ENCODE peak calls at places on chromosome 19, in nine cellular contexts. One of them, this sample, is unnamed.
A peak's percentile ranks its signal among the peaks of the same experiment; 100 is the strongest.

GRCh38 chr19:39405930-39406655 is 554 bp upstream of the ZFP36 start:
- DNase-seq in adrenal gland: no peak
- DNase-seq in transverse colon: peak; percentile 89
- DNase-seq in gastrocnemius medialis: no peak
- DNase-seq in H1: no peak
- DNase-seq in testis: peak; percentile 83
- DNase-seq in spleen: peak; percentile 96
- DNase-seq in stomach: no peak
- DNase-seq in tibial nerve: no peak
- DNase-seq in this sample: peak; percentile 35

GRCh38 chr19:6217752-6218403 is 61.9 kb downstream of the MLLT1 start:
- DNase-seq in transverse colon: no peak
- DNase-seq in gastrocnemius medialis: no peak
- DNase-seq in tibial nerve: no peak
- DNase-seq in stomach: no peak
- DNase-seq in H1: no peak
- DNase-seq in testis: no peak
- DNase-seq in spleen: no peak
- DNase-seq in adrenal gland: no peak
- DNase-seq in this sample: no peak

GRCh38 chr19:18294467-18294864 is 13.0 kb upstream of the JUND start:
- DNase-seq in gastrocnemius medialis: no peak
- DNase-seq in H1: no peak
- DNase-seq in adrenal gland: peak; percentile 53
- DNase-seq in stomach: peak; percentile 66
- DNase-seq in transverse colon: peak; percentile 69
- DNase-seq in spleen: peak; percentile 94
- DNase-seq in testis: no peak
- DNase-seq in tibial nerve: no peak
- DNase-seq in this sample: no peak

GRCh38 chr19:3084943-3085342 is 9.2 kb upstream of the GNA11 start:
- DNase-seq in testis: no peak
- DNase-seq in stomach: peak; percentile 65
- DNase-seq in tibial nerve: no peak
- DNase-seq in gastrocnemius medialis: no peak
- DNase-seq in transverse colon: peak; percentile 92
- DNase-seq in spleen: no peak
- DNase-seq in H1: no peak
- DNase-seq in adrenal gland: no peak
- DNase-seq in this sample: no peak

GRCh38 chr19:3950871-3951861 is 18.3 kb downstream of the NMRK2 start:
- DNase-seq in gastrocnemius medialis: peak; percentile 97
- DNase-seq in testis: peak; percentile 54
- DNase-seq in adrenal gland: peak; percentile 48
- DNase-seq in spleen: peak; percentile 77
- DNase-seq in H1: no peak
- DNase-seq in transverse colon: no peak
- DNase-seq in tibial nerve: no peak
- DNase-seq in stomach: no peak
- DNase-seq in this sample: peak; percentile 78

GRCh38 chr19:9953802-9954542 is 17.7 kb upstream of the OLFM2 start:
- DNase-seq in stomach: no peak
- DNase-seq in tibial nerve: no peak
- DNase-seq in adrenal gland: no peak
- DNase-seq in transverse colon: no peak
- DNase-seq in testis: no peak
- DNase-seq in spleen: no peak
- DNase-seq in gastrocnemius medialis: no peak
- DNase-seq in H1: no peak
- DNase-seq in this sample: no peak

GRCh38 chr19:2554856-2555255 is 78.9 kb downstream of the GADD45B start:
- DNase-seq in H1: no peak
- DNase-seq in testis: no peak
- DNase-seq in stomach: no peak
- DNase-seq in transverse colon: no peak
- DNase-seq in tibial nerve: no peak
- DNase-seq in spleen: peak; percentile 39
- DNase-seq in adrenal gland: no peak
- DNase-seq in gastrocnemius medialis: no peak
- DNase-seq in this sample: no peak

GRCh38 chr19:5804516-5805464 is at the start of gene NRTN:
- DNase-seq in tibial nerve: no peak
- DNase-seq in stomach: peak; percentile 69
- DNase-seq in testis: no peak
- DNase-seq in H1: no peak
- DNase-seq in spleen: peak; percentile 82
- DNase-seq in transverse colon: peak; percentile 67
- DNase-seq in gastrocnemius medialis: no peak
- DNase-seq in adrenal gland: peak; percentile 55
- DNase-seq in this sample: no peak

GRCh38 chr19:31427857-31428256 is 78.6 kb upstream of the TSHZ3 start:
- DNase-seq in testis: no peak
- DNase-seq in spleen: no peak
- DNase-seq in transverse colon: no peak
- DNase-seq in H1: no peak
- DNase-seq in tibial nerve: no peak
- DNase-seq in stomach: no peak
- DNase-seq in gastrocnemius medialis: no peak
- DNase-seq in adrenal gland: no peak
- DNase-seq in this sample: no peak

GRCh38 chr19:397941-398706 is 10.8 kb downstream of the C2CD4C start:
- DNase-seq in transverse colon: no peak
- DNase-seq in tibial nerve: no peak
- DNase-seq in stomach: no peak
- DNase-seq in H1: no peak
- DNase-seq in testis: no peak
- DNase-seq in gastrocnemius medialis: no peak
- DNase-seq in spleen: no peak
- DNase-seq in adrenal gland: no peak
- DNase-seq in this sample: no peak

GRCh38 chr19:3494051-3494450 is 6.4 kb downstream of the DOHH start:
- DNase-seq in stomach: peak; percentile 62
- DNase-seq in testis: peak; percentile 81
- DNase-seq in H1: no peak
- DNase-seq in tibial nerve: no peak
- DNase-seq in transverse colon: no peak
- DNase-seq in adrenal gland: no peak
- DNase-seq in gastrocnemius medialis: no peak
- DNase-seq in spleen: no peak
- DNase-seq in this sample: no peak

GRCh38 chr19:44071824-44072542 is at the start of gene ZNF284:
- DNase-seq in adrenal gland: peak; percentile 87
- DNase-seq in gastrocnemius medialis: peak; percentile 87
- DNase-seq in tibial nerve: peak; percentile 54
- DNase-seq in testis: peak; percentile 95
- DNase-seq in transverse colon: peak; percentile 91
- DNase-seq in stomach: peak; percentile 84
- DNase-seq in spleen: peak; percentile 93
- DNase-seq in H1: peak; percentile 69
- DNase-seq in this sample: peak; percentile 89

GRCh38 chr19:6056801-6057650 is 53.3 kb downstream of the RFX2 start:
- DNase-seq in adrenal gland: peak; percentile 87
- DNase-seq in testis: peak; percentile 61
- DNase-seq in transverse colon: peak; percentile 70
- DNase-seq in stomach: peak; percentile 47
- DNase-seq in tibial nerve: no peak
- DNase-seq in H1: no peak
- DNase-seq in gastrocnemius medialis: peak; percentile 81
- DNase-seq in spleen: no peak
- DNase-seq in this sample: peak; percentile 78

GRCh38 chr19:18046066-18046718 is 38.2 kb downstream of the ARRDC2 start:
- DNase-seq in spleen: no peak
- DNase-seq in tibial nerve: no peak
- DNase-seq in adrenal gland: peak; percentile 72
- DNase-seq in transverse colon: peak; percentile 15
- DNase-seq in gastrocnemius medialis: peak; percentile 58
- DNase-seq in stomach: peak; percentile 47
- DNase-seq in testis: no peak
- DNase-seq in H1: no peak
- DNase-seq in this sample: no peak

GRCh38 chr19:5339470-5339949 is 1.1 kb downstream of the PTPRS start:
- DNase-seq in spleen: no peak
- DNase-seq in transverse colon: no peak
- DNase-seq in adrenal gland: no peak
- DNase-seq in tibial nerve: no peak
- DNase-seq in H1: no peak
- DNase-seq in gastrocnemius medialis: no peak
- DNase-seq in stomach: no peak
- DNase-seq in testis: no peak
- DNase-seq in this sample: no peak

GRCh38 chr19:3443840-3444694 is 36.3 kb downstream of the SMIM24 start:
- DNase-seq in stomach: no peak
- DNase-seq in transverse colon: no peak
- DNase-seq in H1: no peak
- DNase-seq in tibial nerve: no peak
- DNase-seq in spleen: peak; percentile 85
- DNase-seq in gastrocnemius medialis: peak; percentile 50
- DNase-seq in adrenal gland: peak; percentile 61
- DNase-seq in testis: peak; percentile 57
- DNase-seq in this sample: peak; percentile 84

GRCh38 chr19:19956431-19957075 is 55.8 kb downstream of the ZNF93 start:
- DNase-seq in adrenal gland: no peak
- DNase-seq in testis: peak; percentile 33
- DNase-seq in H1: peak; percentile 62
- DNase-seq in gastrocnemius medialis: no peak
- DNase-seq in transverse colon: no peak
- DNase-seq in spleen: no peak
- DNase-seq in tibial nerve: no peak
- DNase-seq in stomach: no peak
- DNase-seq in this sample: no peak

GRCh38 chr19:38849746-38850230 is at the start of gene HNRNPL:
- DNase-seq in testis: no peak
- DNase-seq in tibial nerve: no peak
- DNase-seq in H1: no peak
- DNase-seq in spleen: peak; percentile 99
- DNase-seq in stomach: peak; percentile 99
- DNase-seq in gastrocnemius medialis: no peak
- DNase-seq in transverse colon: peak; percentile 99
- DNase-seq in adrenal gland: no peak
- DNase-seq in this sample: peak; percentile 100

GRCh38 chr19:29420065-29420464 is 105.7 kb upstream of the VSTM2B start:
- DNase-seq in transverse colon: no peak
- DNase-seq in spleen: no peak
- DNase-seq in tibial nerve: no peak
- DNase-seq in stomach: no peak
- DNase-seq in H1: no peak
- DNase-seq in testis: no peak
- DNase-seq in gastrocnemius medialis: no peak
- DNase-seq in adrenal gland: no peak
- DNase-seq in this sample: no peak

GRCh38 chr19:18629166-18630088 is 7.4 kb upstream of the KLHL26 start:
- DNase-seq in tibial nerve: peak; percentile 53
- DNase-seq in gastrocnemius medialis: peak; percentile 84
- DNase-seq in H1: no peak
- DNase-seq in spleen: no peak
- DNase-seq in testis: peak; percentile 37
- DNase-seq in stomach: no peak
- DNase-seq in transverse colon: no peak
- DNase-seq in adrenal gland: peak; percentile 23
- DNase-seq in this sample: no peak

DNA sequence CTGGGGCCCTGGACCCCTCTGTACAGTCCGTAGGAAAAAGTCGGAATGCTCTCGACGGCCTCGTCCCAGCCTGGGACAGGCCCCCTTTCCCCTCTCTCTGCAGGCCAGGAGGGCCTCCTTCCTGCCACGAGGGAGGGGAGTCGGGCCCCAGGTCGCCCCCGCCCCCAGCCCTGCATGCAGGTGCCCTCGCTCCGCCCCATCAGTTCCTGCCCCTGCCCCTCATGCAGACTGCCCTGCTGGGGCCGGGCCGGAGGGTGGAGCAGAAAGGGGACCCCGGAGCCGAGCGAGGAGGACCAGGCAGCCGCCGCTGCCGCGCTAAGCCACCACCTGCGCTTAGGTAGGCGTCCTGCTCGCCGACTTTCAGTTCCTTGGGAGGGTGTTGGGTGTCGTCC is 7.3 kb downstream of the LYL1 start:
- DNase-seq in testis: no peak
- DNase-seq in transverse colon: no peak
- DNase-seq in gastrocnemius medialis: no peak
- DNase-seq in spleen: peak; percentile 94
- DNase-seq in stomach: no peak
- DNase-seq in tibial nerve: no peak
- DNase-seq in H1: no peak
- DNase-seq in adrenal gland: no peak
- DNase-seq in this sample: no peak
- H3K27ac ChIP-seq in testis: peak overlapping the region; percentile 18
- H3K27ac ChIP-seq in transverse colon: peak overlapping the region; percentile 91
- H3K27ac ChIP-seq in gastrocnemius medialis: peak overlapping the region; percentile 89
- H3K27ac ChIP-seq in spleen: peak overlapping the region; percentile 99
- H3K27ac ChIP-seq in stomach: peak overlapping the region; percentile 61
- H3K27ac ChIP-seq in tibial nerve: peak overlapping the region; percentile 88
- H3K27ac ChIP-seq in H1: no peak overlapping the region
- H3K27ac ChIP-seq in adrenal gland: no peak overlapping the region
- H3K27ac ChIP-seq in this sample: no peak overlapping the region

GRCh38 chr19:52229524-52229923 is 39.7 kb downstream of the PPP2R1A start:
- DNase-seq in stomach: no peak
- DNase-seq in transverse colon: no peak
- DNase-seq in testis: no peak
- DNase-seq in H1: no peak
- DNase-seq in spleen: no peak
- DNase-seq in gastrocnemius medialis: no peak
- DNase-seq in adrenal gland: no peak
- DNase-seq in tibial nerve: no peak
- DNase-seq in this sample: peak; percentile 6
- TF ChIP-seq POLR2A in stomach: no peak
- TF ChIP-seq POLR2A in transverse colon: no peak
- TF ChIP-seq POLR2A in testis: no peak
- TF ChIP-seq POLR2A in H1: no peak
- TF ChIP-seq POLR2A in spleen: no peak
- TF ChIP-seq POLR2A in gastrocnemius medialis: no peak
- TF ChIP-seq POLR2A in adrenal gland: no peak
- TF ChIP-seq POLR2A in tibial nerve: no peak
- TF ChIP-seq POLR2A in this sample: no peak

DNA sequence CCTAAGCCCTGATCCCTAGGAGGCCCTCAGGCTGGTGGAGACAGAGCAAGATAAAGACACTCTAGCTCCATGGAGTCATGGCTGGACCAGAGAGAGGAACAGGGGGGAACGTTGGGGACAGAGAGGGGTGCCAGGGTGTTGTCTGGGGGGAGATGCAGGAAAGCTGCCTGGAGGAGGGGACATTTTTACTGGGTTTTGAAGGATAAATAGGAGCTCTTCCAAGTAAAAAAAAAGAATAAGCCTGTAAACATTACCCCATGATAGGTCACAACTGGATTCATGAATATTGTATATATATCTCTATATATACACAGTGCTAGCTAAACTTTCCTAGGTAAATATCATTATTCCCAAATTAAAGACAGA is 714 bp downstream of the HSH2D start:
- DNase-seq in gastrocnemius medialis: no peak
- DNase-seq in spleen: no peak
- DNase-seq in stomach: no peak
- DNase-seq in tibial nerve: no peak
- DNase-seq in testis: no peak
- DNase-seq in adrenal gland: no peak
- DNase-seq in transverse colon: no peak
- DNase-seq in H1: no peak
- DNase-seq in this sample: no peak
- H3K4me3 ChIP-seq in gastrocnemius medialis: no peak overlapping the region
- H3K4me3 ChIP-seq in spleen: peak overlapping the region; percentile 25
- H3K4me3 ChIP-seq in stomach: peak overlapping the region; percentile 44
- H3K4me3 ChIP-seq in tibial nerve: no peak overlapping the region
- H3K4me3 ChIP-seq in testis: no peak overlapping the region
- H3K4me3 ChIP-seq in adrenal gland: no peak overlapping the region
- H3K4me3 ChIP-seq in transverse colon: peak overlapping the region; percentile 49
- H3K4me3 ChIP-seq in H1: no peak overlapping the region
- H3K4me3 ChIP-seq in this sample: no peak overlapping the region

GRCh38 chr19:45515807-45516401 is 8.6 kb downstream of the VASP start:
- DNase-seq in stomach: no peak
- DNase-seq in adrenal gland: no peak
- DNase-seq in transverse colon: peak; percentile 77
- DNase-seq in tibial nerve: no peak
- DNase-seq in H1: no peak
- DNase-seq in testis: no peak
- DNase-seq in spleen: no peak
- DNase-seq in gastrocnemius medialis: no peak
- DNase-seq in this sample: no peak
- H3K27ac ChIP-seq in stomach: peak overlapping the region; percentile 77
- H3K27ac ChIP-seq in adrenal gland: no peak overlapping the region
- H3K27ac ChIP-seq in transverse colon: peak overlapping the region; percentile 99
- H3K27ac ChIP-seq in tibial nerve: peak overlapping the region; percentile 74
- H3K27ac ChIP-seq in H1: no peak overlapping the region
- H3K27ac ChIP-seq in testis: no peak overlapping the region
- H3K27ac ChIP-seq in spleen: peak overlapping the region; percentile 100
- H3K27ac ChIP-seq in gastrocnemius medialis: peak overlapping the region; percentile 30
- H3K27ac ChIP-seq in this sample: peak overlapping the region; percentile 93

This sample was measured in heart left ventricle.